ENCODE peak calls at places on chromosomes 3 and 15, in four cellular contexts. T is HCT116, M is HepG2, D is K562. B is an unnamed sample.

GRCh38 chr3:149247025-149247710 is 25.5 kb upstream of the CP start:
- DNase-seq in T (no peak), M (no peak), D (no peak), B (no peak)

GRCh38 chr3:129555176-129555575 is 12.2 kb downstream of the H1-8 start:
- DNase-seq in T (no peak), M (no peak), D (no peak), B (no peak)

GRCh38 chr3:12643010-12643380 is 20.9 kb downstream of the RAF1 start:
- DNase-seq in T (no peak), M (no peak), D (no peak), B (no peak)

GRCh38 chr3:69761896-69762789 is 22.9 kb downstream of the MITF start:
- DNase-seq in T (no peak), M (no peak), D (no peak), B (no peak)

GRCh38 chr3:150737874-150738679 is 24.9 kb downstream of the SIAH2 start:
- DNase-seq in T (peak), M (peak), D (peak), B (no peak)

GRCh38 chr3:23276913-23277658 is 74.0 kb downstream of the UBE2E2 start:
- DNase-seq in T (no peak), M (no peak), D (no peak), B (peak)

GRCh38 chr15:76107169-76107568 is 47.4 kb downstream of the TMEM266 start:
- DNase-seq in T (no peak), M (no peak), D (no peak), B (no peak)

GRCh38 chr15:72168131-72168825 is 29.3 kb downstream of the GRAMD2A start:
- DNase-seq in T (no peak), M (no peak), D (peak), B (no peak)

GRCh38 chr15:46996331-46996730 is 721.0 kb upstream of the SEMA6D start:
- DNase-seq in T (no peak), M (no peak), D (no peak), B (no peak)

GRCh38 chr3:38582941-38583645 is 66.4 kb downstream of the SCN5A start:
- DNase-seq in T (no peak), M (no peak), D (no peak), B (peak)

GRCh38 chr3:67458406-67458805 is 196.0 kb downstream of the SUCLG2 start:
- DNase-seq in T (no peak), M (no peak), D (no peak), B (no peak)

GRCh38 chr3:124791639-124792111 is 61.4 kb downstream of the UMPS start:
- DNase-seq in T (no peak), M (no peak), D (no peak), B (no peak)

GRCh38 chr15:50225057-50225456 is 40.5 kb downstream of the HDC start:
- DNase-seq in T (no peak), M (no peak), D (no peak), B (no peak)

GRCh38 chr3:108091498-108092259 is 848 bp upstream of the CD47 start:
- DNase-seq in T (no peak), M (no peak), D (no peak), B (no peak)

GRCh38 chr3:33115024-33115768 is 1.4 kb downstream of the CRTAP start:
- DNase-seq in T (peak), M (no peak), D (peak), B (no peak)

GRCh38 chr3:107680698-107681097 is 157.9 kb downstream of the BBX start:
- DNase-seq in T (no peak), M (no peak), D (no peak), B (no peak)

GRCh38 chr15:62287066-62287857 is 122.2 kb upstream of the C2CD4B start:
- DNase-seq in T (no peak), M (no peak), D (no peak), B (no peak)

GRCh38 chr3:58217209-58217811 is 6.5 kb upstream of the DNASE1L3 start:
- DNase-seq in T (peak), M (peak), D (no peak), B (peak)

GRCh38 chr15:58432421-58432820 is 630 bp downstream of the LIPC start:
- DNase-seq in T (no peak), M (no peak), D (no peak), B (no peak)

GRCh38 chr3:131303848-131304247 is 77.7 kb upstream of the NUDT16 start:
- DNase-seq in T (no peak), M (no peak), D (no peak), B (no peak)

GRCh38 chr3:65479967-65480366 is 558.8 kb downstream of the MAGI1 start:
- DNase-seq in T (no peak), M (no peak), D (no peak), B (no peak)

GRCh38 chr3:69204315-69204957 is 82.0 kb upstream of the LMOD3 start:
- DNase-seq in T (no peak), M (peak), D (no peak), B (no peak)

GRCh38 chr15:51097553-51098330 is 3.0 kb upstream of the TNFAIP8L3 start:
- DNase-seq in T (no peak), M (peak), D (no peak), B (no peak)

GRCh38 chr3:128309026-128309425 is 155.7 kb downstream of the EEFSEC start:
- DNase-seq in T (no peak), M (no peak), D (no peak), B (no peak)

DNA sequence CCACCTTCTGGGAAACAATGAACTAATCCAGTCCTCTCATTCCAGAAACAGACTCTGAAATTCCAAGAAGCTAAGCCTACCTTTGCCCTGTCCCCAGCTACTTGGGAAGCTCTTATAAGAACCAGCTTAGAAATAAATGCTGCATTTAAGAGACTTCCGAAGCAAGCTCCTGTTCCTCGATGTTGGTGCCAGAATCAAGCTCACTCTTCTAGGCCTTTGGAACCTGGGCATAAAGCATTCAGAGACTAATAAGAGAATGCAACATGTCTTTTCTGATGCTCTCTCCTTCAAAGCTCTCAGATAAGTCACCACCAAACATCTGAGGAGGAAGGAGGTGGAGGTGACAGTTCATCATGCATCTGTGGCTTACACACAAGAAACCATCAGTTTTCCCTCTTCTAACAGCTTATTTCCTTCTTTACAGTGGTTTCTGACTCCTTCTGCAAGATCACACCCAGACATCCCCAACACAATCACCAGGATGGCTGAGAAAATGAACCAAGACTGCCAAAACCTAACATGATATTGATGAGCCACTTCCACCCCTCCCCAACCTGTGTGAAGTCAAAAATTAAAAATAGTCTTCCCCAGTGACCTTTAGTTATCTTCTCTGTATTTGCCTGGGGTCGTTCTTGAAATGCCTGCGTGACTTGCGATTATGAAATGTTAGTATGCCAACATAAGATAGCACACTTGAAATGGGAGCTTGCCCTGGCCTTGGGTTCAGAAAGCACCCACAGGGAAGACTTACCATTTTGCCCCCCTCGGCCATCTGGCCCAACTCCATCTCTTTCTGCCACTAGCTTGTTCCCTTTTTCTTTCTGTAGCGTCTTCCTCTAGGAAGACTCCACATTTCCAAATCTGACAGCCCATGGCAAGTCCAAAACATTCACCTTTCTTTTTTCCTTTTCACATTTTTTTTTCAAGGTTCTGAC is 11.5 kb downstream of the ARHGEF3 start:
- DNase-seq in T (no peak), M (no peak), D (no peak), B (no peak)
- TF ChIP-seq ELF1 in T (no peak), M (no peak), D (no peak), B (no peak)

DNA sequence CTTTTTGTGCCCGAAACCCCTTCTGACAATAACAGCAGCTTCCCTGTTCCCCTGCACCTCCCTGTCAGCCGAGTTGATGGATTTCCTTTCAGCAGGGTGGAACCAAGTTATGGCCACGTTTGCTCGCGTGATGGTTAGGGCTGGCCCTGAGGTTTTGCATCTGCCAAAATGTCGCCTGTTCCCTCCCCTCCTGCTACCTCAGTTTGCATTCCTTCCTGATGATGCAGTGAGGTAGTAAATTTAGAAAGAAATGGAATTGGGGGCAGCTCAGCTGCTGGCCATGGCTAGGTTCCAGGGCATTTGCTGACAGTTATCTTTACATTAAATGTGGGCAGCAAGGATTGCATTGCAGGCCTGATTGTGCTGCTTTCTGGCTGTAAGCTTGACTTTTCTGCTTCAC is 13.2 kb downstream of the LIMD1 start:
- DNase-seq in T (no peak), M (no peak), D (no peak), B (no peak)
- TF ChIP-seq ELF1 in T (no peak), M (no peak), D (no peak), B (no peak)

GRCh38 chr15:82835391-82835917 is 26.0 kb downstream of the WHAMM start:
- DNase-seq in T (no peak), M (no peak), D (no peak), B (no peak)
- TF ChIP-seq ELF1 in T (no peak), M (no peak), D (no peak), B (no peak)

DNA sequence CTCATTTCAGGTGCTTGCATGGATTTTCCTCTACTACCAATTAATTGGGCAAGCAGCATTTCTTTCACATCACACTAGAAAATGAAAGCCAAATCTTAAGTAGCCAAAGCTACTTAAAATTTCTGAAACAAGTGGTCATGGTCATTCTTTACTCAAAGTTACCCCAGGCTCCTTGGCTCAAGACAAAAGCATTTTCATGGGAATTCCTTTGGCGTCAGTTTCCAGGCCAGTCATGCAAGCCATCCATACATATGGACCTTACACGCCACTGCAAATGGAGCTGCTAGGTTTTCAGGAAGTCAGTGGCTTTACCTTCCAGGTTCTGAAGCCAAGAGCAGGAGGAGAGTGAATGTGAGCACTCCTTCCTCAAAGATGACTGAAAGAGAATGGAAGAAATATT is 83.7 kb upstream of the IL12A start:
- DNase-seq in T (no peak), M (no peak), D (no peak), B (no peak)
- TF ChIP-seq ELF1 in T (no peak), M (no peak), D (no peak), B (no peak)

GRCh38 chr3:79258479-79258878 is 509.3 kb downstream of the ROBO1 start:
- DNase-seq in T (no peak), M (no peak), D (no peak), B (no peak)
- TF ChIP-seq ELF1 in T (no peak), M (no peak), D (no peak), B (no peak)

GRCh38 chr3:4953119-4953518 is 26.1 kb upstream of the BHLHE40 start:
- DNase-seq in T (no peak), M (no peak), D (no peak), B (no peak)
- TF ChIP-seq ELF1 in T (no peak), M (no peak), D (no peak), B (no peak)

DNA sequence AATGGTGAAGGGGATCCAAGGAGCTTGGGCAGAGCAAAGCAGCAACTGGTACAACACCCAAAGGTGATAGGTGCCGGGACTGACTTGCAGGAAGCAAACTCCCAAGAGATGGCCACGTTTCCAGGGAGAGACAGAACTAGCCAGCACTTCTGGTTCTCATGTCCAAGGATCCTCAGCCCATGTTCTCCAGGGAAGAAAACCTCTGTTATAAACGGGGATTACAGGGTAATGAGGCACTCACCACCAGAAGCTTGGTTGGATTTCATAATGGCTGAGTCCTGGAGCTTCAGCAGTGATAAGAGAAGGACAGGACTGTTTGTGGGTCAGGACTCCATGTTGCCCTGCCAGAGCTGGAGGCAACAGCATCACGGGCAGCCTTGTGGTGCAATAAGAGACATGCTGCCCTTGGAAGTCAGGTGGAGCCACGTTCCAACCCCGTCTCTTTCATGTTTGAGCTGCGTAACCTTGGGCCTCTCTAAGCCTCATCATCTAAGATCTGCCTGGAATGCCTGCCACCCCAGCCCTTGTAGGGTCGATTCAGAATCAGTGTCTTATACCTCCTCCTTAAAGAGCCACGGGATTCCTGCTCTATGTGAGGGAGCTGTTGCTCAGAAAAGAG is 181.0 kb downstream of the ABHD5 start:
- DNase-seq in T (no peak), M (no peak), D (no peak), B (no peak)
- TF ChIP-seq ELF1 in T (no peak), M (no peak), D (no peak), B (no peak)